ENCODE peak calls at places on chromosome 1, in eight cellular contexts. Q, C, M, H, B, F, V and R are unnamed samples.

GRCh38 chr1:208254862-208255261 is 10.7 kb upstream of the PLXNA2 start:
- DNase-seq in Q (no peak), C (peak), M (peak), H (no peak), B (no peak), F (peak), V (no peak), R (no peak)

GRCh38 chr1:57007472-57007871 is 41.7 kb upstream of the C8B start:
- DNase-seq in Q (no peak), C (no peak), M (no peak), H (no peak), B (no peak), F (no peak), V (no peak), R (no peak)

GRCh38 chr1:51237714-51238403 is 1.8 kb downstream of the RNF11 start:
- DNase-seq in Q (no peak), C (peak), M (peak), H (no peak), B (no peak), F (peak), V (no peak), R (no peak)

GRCh38 chr1:32876341-32877210 is 5.9 kb upstream of the FNDC5 start:
- DNase-seq in Q (peak), C (no peak), M (peak), H (no peak), B (peak), F (peak), V (no peak), R (no peak)

GRCh38 chr1:121448851-121449250 is 264.1 kb downstream of the SRGAP2C start:
- DNase-seq in Q (no peak), C (no peak), M (no peak), H (no peak), B (no peak), F (no peak), V (no peak), R (no peak)

GRCh38 chr1:183942933-183943693 is 94.4 kb downstream of the COLGALT2 start:
- DNase-seq in Q (no peak), C (peak), M (peak), H (no peak), B (no peak), F (peak), V (no peak), R (no peak)

GRCh38 chr1:81590171-81590570 is 210.6 kb upstream of the ADGRL2 start:
- DNase-seq in Q (no peak), C (peak), M (no peak), H (no peak), B (no peak), F (peak), V (no peak), R (no peak)

GRCh38 chr1:6785318-6785712 is at the start of gene CAMTA1:
- DNase-seq in Q (no peak), C (no peak), M (no peak), H (no peak), B (no peak), F (no peak), V (no peak), R (no peak)

GRCh38 chr1:156836041-156836654 is 19.5 kb upstream of the SH2D2A start:
- DNase-seq in Q (no peak), C (no peak), M (no peak), H (no peak), B (no peak), F (no peak), V (no peak), R (no peak)

GRCh38 chr1:118947790-118948189 is 40.4 kb downstream of the TBX15 start:
- DNase-seq in Q (no peak), C (peak), M (peak), H (no peak), B (no peak), F (peak), V (no peak), R (no peak)

GRCh38 chr1:158191299-158191698 is 10.6 kb downstream of the CD1D start:
- DNase-seq in Q (no peak), C (no peak), M (no peak), H (no peak), B (no peak), F (no peak), V (no peak), R (no peak)

GRCh38 chr1:25796807-25797458 is 3.1 kb upstream of the SELENON start:
- DNase-seq in Q (peak), C (peak), M (peak), H (peak), B (peak), F (peak), V (peak), R (peak)

GRCh38 chr1:22142315-22143064 is 407 bp downstream of the WNT4 start:
- DNase-seq in Q (no peak), C (no peak), M (peak), H (no peak), B (no peak), F (peak), V (no peak), R (no peak)

GRCh38 chr1:32683397-32683796 is 19.2 kb downstream of the SYNC start:
- DNase-seq in Q (no peak), C (no peak), M (no peak), H (no peak), B (no peak), F (peak), V (no peak), R (no peak)

GRCh38 chr1:220307528-220308100 is 35.4 kb upstream of the RAB3GAP2 start:
- DNase-seq in Q (no peak), C (no peak), M (peak), H (no peak), B (no peak), F (no peak), V (no peak), R (no peak)

GRCh38 chr1:39268112-39268581 is 63.7 kb downstream of the MACF1 start:
- DNase-seq in Q (no peak), C (peak), M (peak), H (peak), B (no peak), F (peak), V (no peak), R (no peak)

GRCh38 chr1:31591425-31592093 is 15.2 kb downstream of the TINAGL1 start:
- DNase-seq in Q (no peak), C (no peak), M (no peak), H (peak), B (no peak), F (no peak), V (no peak), R (no peak)

GRCh38 chr1:18452550-18452949 is 28.2 kb upstream of the KLHDC7A start:
- DNase-seq in Q (no peak), C (no peak), M (no peak), H (no peak), B (no peak), F (peak), V (no peak), R (no peak)